ENCODE peak calls at places on chromosomes 5 and 9, in six cellular contexts. A is fibroblast of pulmonary artery; J is activated T-helper 2 cell treated with anti-CD3 and anti-CD28 coated beads, Interferon-gamma antibody, Interleukin-2, Interleukin-4, amounts not matched to agents 10 μg/mL and 5 μg/mL and 100 μg/mL, durations not matched to agents 14 hours and 24 hours and 36 hours; K is ELR; G is Right ventricle myocardium inferior; R is mammary epithelial cell. X is an unnamed sample.

GRCh38 chr5:56673171-56673570 is 142.2 kb upstream of the MAP3K1 start:
- DNase-seq in J (no peak), G (peak), K (no peak), R (no peak), A (no peak), X (no peak)

GRCh38 chr9:136081826-136082495 is 13.1 kb downstream of the NACC2 start:
- DNase-seq in R (no peak), K (no peak), J (no peak), G (no peak), A (no peak), X (no peak)

GRCh38 chr5:57349214-57349613 is 133.4 kb downstream of the ACTBL2 start:
- DNase-seq in G (no peak), R (no peak), J (no peak), K (no peak), A (no peak), X (no peak)

GRCh38 chr5:131364507-131365050 is 100.7 kb downstream of the CDC42SE2 start:
- DNase-seq in J (no peak), G (no peak), A (no peak), R (no peak), K (no peak), X (no peak)

GRCh38 chr9:36970007-36970888 is 63.8 kb downstream of the PAX5 start:
- DNase-seq in A (no peak), K (peak), G (no peak), R (peak), J (no peak), X (no peak)

GRCh38 chr9:111975709-111976108 is 79.1 kb downstream of the UGCG start:
- DNase-seq in G (no peak), A (no peak), J (no peak), R (no peak), K (peak), X (no peak)

GRCh38 chr5:11455505-11455904 is 448.7 kb downstream of the CTNND2 start:
- DNase-seq in K (no peak), R (no peak), J (no peak), G (no peak), A (no peak), X (no peak)

GRCh38 chr5:34469971-34470370 is 186.2 kb upstream of the RAI14 start:
- DNase-seq in A (no peak), K (no peak), G (no peak), J (no peak), R (no peak), X (no peak)

GRCh38 chr5:170748986-170749385 is 34.5 kb upstream of the GABRP start:
- DNase-seq in A (no peak), R (no peak), G (no peak), K (no peak), J (no peak), X (no peak)

GRCh38 chr5:154756203-154756870 is 1.2 kb downstream of the LARP1 start:
- DNase-seq in A (no peak), J (peak), G (peak), R (peak), K (peak), X (peak)

GRCh38 chr5:619444-619843 is 7.3 kb downstream of the CEP72 start:
- DNase-seq in R (no peak), A (no peak), K (no peak), G (no peak), J (no peak), X (no peak)

GRCh38 chr9:111838439-111838838 is 43.7 kb upstream of the SHOC1 start:
- DNase-seq in K (no peak), A (no peak), R (no peak), G (no peak), J (no peak), X (peak)

GRCh38 chr9:134827559-134827958 is 53.1 kb upstream of the FCN2 start:
- DNase-seq in R (no peak), K (no peak), A (no peak), J (no peak), G (no peak), X (no peak)

GRCh38 chr9:5817776-5818336 is 15.1 kb downstream of the ERMP1 start:
- DNase-seq in A (peak), K (peak), R (peak), G (no peak), J (no peak), X (peak)

GRCh38 chr5:157180374-157181264 is at the start of gene ITK:
- DNase-seq in G (no peak), J (peak), K (no peak), R (no peak), A (no peak), X (no peak)

GRCh38 chr5:73815631-73816030 is 189.6 kb downstream of the ARHGEF28 start:
- DNase-seq in R (peak), K (peak), A (no peak), G (no peak), J (no peak), X (no peak)

GRCh38 chr5:171580506-171581265 is 161.2 kb downstream of the FGF18 start:
- DNase-seq in K (peak), A (peak), G (no peak), R (peak), J (no peak), X (no peak)

GRCh38 chr5:143501176-143501840 is 97.8 kb upstream of the NR3C1 start:
- DNase-seq in K (no peak), G (no peak), R (no peak), J (no peak), A (no peak), X (no peak)

GRCh38 chr5:67414712-67415111 is 218.1 kb upstream of the CD180 start:
- DNase-seq in A (peak), K (no peak), J (no peak), G (no peak), R (no peak), X (no peak)

GRCh38 chr9:107569171-107569570 is 79.6 kb upstream of the KLF4 start:
- DNase-seq in R (no peak), K (peak), G (no peak), A (no peak), J (no peak), X (peak)

GRCh38 chr5:134958755-134959154 is 9.0 kb upstream of the CATSPER3 start:
- DNase-seq in J (no peak), K (peak), G (no peak), A (no peak), R (no peak), X (no peak)

GRCh38 chr5:56429110-56429561 is 196.0 kb upstream of the ANKRD55 start:
- DNase-seq in J (no peak), K (no peak), R (no peak), G (no peak), A (no peak), X (no peak)